ENCODE peak calls at places on chromosomes 13 and 19, in five cellular contexts. W is AML-193, R is GOT3, F is LHCN-M2, O is small intestine. P is an unnamed sample.

GRCh38 chr13:93628136-93628535 is 401.5 kb downstream of the GPC6 start:
- DNase-seq in W (no peak), R (no peak), F (no peak), O (no peak), P (no peak)

GRCh38 chr13:44904982-44905381 is 84.3 kb downstream of the NUFIP1 start:
- DNase-seq in W (no peak), R (peak; percentile 50), F (peak; percentile 95), O (no peak), P (peak; percentile 39)

GRCh38 chr13:113474179-113474578 is 16.3 kb downstream of the DCUN1D2 start:
- DNase-seq in W (peak; percentile 50), R (no peak), F (no peak), O (no peak), P (no peak)

GRCh38 chr19:17049711-17050280 is 23.2 kb upstream of the CPAMD8 start:
- DNase-seq in W (no peak), R (no peak), F (peak; percentile 13), O (peak; percentile 19), P (peak; percentile 47)

GRCh38 chr13:35923347-35923746 is 207.8 kb downstream of the DCLK1 start:
- DNase-seq in W (no peak), R (no peak), F (peak; percentile 60), O (no peak), P (no peak)

GRCh38 chr13:75165543-75166230 is 316.3 kb downstream of the TBC1D4 start:
- DNase-seq in W (no peak), R (no peak), F (no peak), O (no peak), P (no peak)

GRCh38 chr19:295687-296370 is 4.6 kb upstream of the PLPP2 start:
- DNase-seq in W (no peak), R (no peak), F (no peak), O (no peak), P (no peak)

GRCh38 chr19:29527500-29528328 is 1.9 kb downstream of the VSTM2B start:
- DNase-seq in W (no peak), R (no peak), F (no peak), O (no peak), P (no peak)

GRCh38 chr19:3722443-3723109 is 14.4 kb downstream of the TJP3 start:
- DNase-seq in W (no peak), R (no peak), F (no peak), O (peak; percentile 92), P (peak; percentile 84)

GRCh38 chr19:6736169-6736916 is 1.0 kb downstream of the GPR108 start:
- DNase-seq in W (peak; percentile 78), R (peak; percentile 58), F (peak; percentile 78), O (peak; percentile 84), P (peak; percentile 84)

GRCh38 chr13:33761744-33762143 is 56.2 kb upstream of the RFC3 start:
- DNase-seq in W (peak; percentile 3), R (no peak), F (peak; percentile 29), O (no peak), P (no peak)

P was measured in colonic mucosa.